ENCODE peak calls at places on chromosome 14, in five cellular contexts. One of them, this sample, is unnamed.

GRCh38 chr14:100899841-100900771 is 3.4 kb downstream of the RTL1 start:
- DNase-seq in COLO829: no peak
- DNase-seq in hypothalamus: no peak
- DNase-seq in fibroblast of the aortic adventitia: no peak
- DNase-seq in MM.1S: no peak
- DNase-seq in this sample: no peak

GRCh38 chr14:103001651-103002396 is 55.5 kb downstream of the CDC42BPB start:
- DNase-seq in COLO829: no peak
- DNase-seq in hypothalamus: no peak
- DNase-seq in fibroblast of the aortic adventitia: no peak
- DNase-seq in MM.1S: no peak
- DNase-seq in this sample: peak; percentile 11

GRCh38 chr14:31962920-31963319 is 114.2 kb upstream of the ARHGAP5 start:
- DNase-seq in COLO829: no peak
- DNase-seq in hypothalamus: peak; percentile 68
- DNase-seq in fibroblast of the aortic adventitia: no peak
- DNase-seq in MM.1S: no peak
- DNase-seq in this sample: no peak

GRCh38 chr14:58736606-58737005 is 98.8 kb downstream of the DACT1 start:
- DNase-seq in COLO829: no peak
- DNase-seq in hypothalamus: no peak
- DNase-seq in fibroblast of the aortic adventitia: peak; percentile 79
- DNase-seq in MM.1S: no peak
- DNase-seq in this sample: no peak

GRCh38 chr14:64549805-64550538 is at the start of gene PPP1R36:
- DNase-seq in COLO829: no peak
- DNase-seq in hypothalamus: no peak
- DNase-seq in fibroblast of the aortic adventitia: no peak
- DNase-seq in MM.1S: no peak
- DNase-seq in this sample: no peak

GRCh38 chr14:103561381-103562134 is 899 bp downstream of the BAG5 start:
- DNase-seq in COLO829: peak; percentile 70
- DNase-seq in hypothalamus: no peak
- DNase-seq in fibroblast of the aortic adventitia: peak; percentile 56
- DNase-seq in MM.1S: peak; percentile 16
- DNase-seq in this sample: peak; percentile 68

GRCh38 chr14:99612065-99612736 is 8.2 kb upstream of the CCDC85C start:
- DNase-seq in COLO829: no peak
- DNase-seq in hypothalamus: no peak
- DNase-seq in fibroblast of the aortic adventitia: no peak
- DNase-seq in MM.1S: no peak
- DNase-seq in this sample: no peak

GRCh38 chr14:68160779-68161546 is 341.4 kb downstream of the RAD51B start:
- DNase-seq in COLO829: no peak
- DNase-seq in hypothalamus: no peak
- DNase-seq in fibroblast of the aortic adventitia: peak; percentile 64
- DNase-seq in MM.1S: no peak
- DNase-seq in this sample: no peak

GRCh38 chr14:61940669-61941420 is 178.6 kb downstream of the SNAPC1 start:
- DNase-seq in COLO829: no peak
- DNase-seq in hypothalamus: no peak
- DNase-seq in fibroblast of the aortic adventitia: no peak
- DNase-seq in MM.1S: no peak
- DNase-seq in this sample: no peak

GRCh38 chr14:54784060-54784459 is 118.6 kb downstream of the GCH1 start:
- DNase-seq in COLO829: no peak
- DNase-seq in hypothalamus: no peak
- DNase-seq in fibroblast of the aortic adventitia: no peak
- DNase-seq in MM.1S: no peak
- DNase-seq in this sample: no peak

GRCh38 chr14:76413962-76414665 is 38.2 kb downstream of the ESRRB start:
- DNase-seq in COLO829: no peak
- DNase-seq in hypothalamus: no peak
- DNase-seq in fibroblast of the aortic adventitia: no peak
- DNase-seq in MM.1S: no peak
- DNase-seq in this sample: no peak

GRCh38 chr14:99733221-99733550 is 49.1 kb downstream of the CYP46A1 start:
- DNase-seq in COLO829: no peak
- DNase-seq in hypothalamus: no peak
- DNase-seq in fibroblast of the aortic adventitia: no peak
- DNase-seq in MM.1S: no peak
- DNase-seq in this sample: no peak

GRCh38 chr14:77613207-77613606 is 3.2 kb downstream of the SPTLC2 start:
- DNase-seq in COLO829: no peak
- DNase-seq in hypothalamus: no peak
- DNase-seq in fibroblast of the aortic adventitia: no peak
- DNase-seq in MM.1S: no peak
- DNase-seq in this sample: no peak

GRCh38 chr14:100408350-100409015 is 85.3 kb downstream of the SLC25A47 start:
- DNase-seq in COLO829: peak; percentile 57
- DNase-seq in hypothalamus: peak; percentile 30
- DNase-seq in fibroblast of the aortic adventitia: no peak
- DNase-seq in MM.1S: no peak
- DNase-seq in this sample: no peak

GRCh38 chr14:26596722-26597030 is 1.2 kb downstream of the NOVA1 start:
- DNase-seq in COLO829: no peak
- DNase-seq in hypothalamus: peak; percentile 28
- DNase-seq in fibroblast of the aortic adventitia: peak; percentile 34
- DNase-seq in MM.1S: no peak
- DNase-seq in this sample: no peak

This sample was measured in OCI-LY7.